ENCODE peak calls at places on chromosomes 2 and 18, in six cellular contexts. V is osteoblast, U is H9, N is fibroblast of villous mesenchyme, H is adrenal gland, R is transverse colon. S is an unnamed sample.

GRCh38 chr2:105959357-105959756 is 214.6 kb downstream of the NCK2 start:
- DNase-seq in V (no peak), U (no peak), N (no peak), H (no peak), R (no peak), S (no peak)

GRCh38 chr18:47413327-47413726 is 161.9 kb upstream of the SKOR2 start:
- DNase-seq in V (no peak), U (no peak), N (no peak), H (peak), R (peak), S (no peak)

GRCh38 chr2:232891621-232892071 is 21.6 kb downstream of the SNORC start:
- DNase-seq in V (peak), U (no peak), N (peak), H (peak), R (no peak), S (peak)

GRCh38 chr18:27298215-27298804 is 113.2 kb upstream of the CHST9 start:
- DNase-seq in V (no peak), U (no peak), N (no peak), H (no peak), R (no peak), S (no peak)

GRCh38 chr2:12861344-12861942 is 144.7 kb downstream of the TRIB2 start:
- DNase-seq in V (no peak), U (no peak), N (peak), H (no peak), R (no peak), S (no peak)

GRCh38 chr2:43538034-43538670 is 57.7 kb downstream of the THADA start:
- DNase-seq in V (no peak), U (no peak), N (no peak), H (no peak), R (no peak), S (no peak)

GRCh38 chr2:147364597-147364996 is 480.2 kb upstream of the ACVR2A start:
- DNase-seq in V (no peak), U (no peak), N (peak), H (no peak), R (no peak), S (no peak)

GRCh38 chr18:67432806-67433205 is 83.7 kb downstream of the DSEL start:
- DNase-seq in V (peak), U (no peak), N (peak), H (no peak), R (no peak), S (no peak)

GRCh38 chr2:44358498-44358897 is 2.8 kb downstream of the PREPL start:
- DNase-seq in V (peak), U (no peak), N (no peak), H (peak), R (peak), S (no peak)

GRCh38 chr18:50338122-50338521 is 36.7 kb upstream of the SKA1 start:
- DNase-seq in V (no peak), U (no peak), N (no peak), H (no peak), R (no peak), S (no peak)

GRCh38 chr2:222878284-222878876 is 17.5 kb downstream of the ACSL3 start:
- DNase-seq in V (no peak), U (no peak), N (no peak), H (no peak), R (no peak), S (no peak)

GRCh38 chr2:189347540-189347939 is 93.7 kb upstream of the WDR75 start:
- DNase-seq in V (peak), U (no peak), N (peak), H (peak), R (peak), S (no peak)

GRCh38 chr2:126700677-126701076 is 44.7 kb downstream of the GYPC start:
- DNase-seq in V (no peak), U (no peak), N (peak), H (no peak), R (no peak), S (no peak)

GRCh38 chr2:215850380-215850779 is 163.0 kb downstream of the MREG start:
- DNase-seq in V (no peak), U (no peak), N (peak), H (no peak), R (no peak), S (no peak)

GRCh38 chr2:230908595-230909191 is 16.3 kb downstream of the GPR55 start:
- DNase-seq in V (peak), U (peak), N (peak), H (peak), R (peak), S (peak)

GRCh38 chr2:31580321-31581117 is at the start of gene SRD5A2:
- DNase-seq in V (no peak), U (peak), N (no peak), H (no peak), R (no peak), S (no peak)

GRCh38 chr2:223036756-223037432 is 15.1 kb upstream of the KCNE4 start:
- DNase-seq in V (no peak), U (no peak), N (no peak), H (no peak), R (no peak), S (no peak)

GRCh38 chr2:181165199-181165868 is 184.9 kb downstream of the UBE2E3 start:
- DNase-seq in V (no peak), U (no peak), N (no peak), H (no peak), R (no peak), S (no peak)

GRCh38 chr18:10727477-10727876 is 201.7 kb downstream of the NAPG start:
- DNase-seq in V (peak), U (no peak), N (no peak), H (no peak), R (no peak), S (no peak)

GRCh38 chr2:122101319-122101718 is 345.9 kb downstream of the TSN start:
- DNase-seq in V (no peak), U (peak), N (no peak), H (no peak), R (no peak), S (no peak)

GRCh38 chr18:63317982-63318881 is 1.3 kb downstream of the BCL2 start:
- DNase-seq in V (peak), U (peak), N (no peak), H (peak), R (peak), S (peak)
- TF ChIP-seq CTCF in V (peak), U (peak), N (peak), H (no peak), R (peak), S (no peak)

GRCh38 chr18:59139291-59139614 is 431 bp upstream of the SEC11C start:
- DNase-seq in V (peak), U (peak), N (peak), H (peak), R (peak), S (no peak)

GRCh38 chr18:59141294-59142068 is 1.8 kb downstream of the SEC11C start:
- DNase-seq in V (peak), U (no peak), N (no peak), H (no peak), R (no peak), S (no peak)

GRCh38 chr18:59139615-59140286 is at the start of gene SEC11C:
- DNase-seq in V (peak), U (peak), N (peak), H (peak), R (peak), S (peak)

GRCh38 chr18:59142274-59142673 is 2.6 kb downstream of the SEC11C start:
- DNase-seq in V (no peak), U (no peak), N (no peak), H (no peak), R (no peak), S (no peak)

GRCh38 chr18:59140287-59140885 is 702 bp downstream of the SEC11C start:
- DNase-seq in V (peak), U (peak), N (peak), H (peak), R (peak), S (no peak)
- TF ChIP-seq CTCF in V (no peak), U (no peak), N (no peak), H (no peak), R (no peak), S (no peak)

GRCh38 chr2:137178955-137179377 is 413.6 kb downstream of the THSD7B start:
- DNase-seq in V (peak), U (no peak), N (peak), H (no peak), R (no peak), S (no peak)

GRCh38 chr2:137167651-137168050 is 402.3 kb downstream of the THSD7B start:
- DNase-seq in V (no peak), U (no peak), N (no peak), H (no peak), R (no peak), S (no peak)

GRCh38 chr2:137172162-137172561 is 406.8 kb downstream of the THSD7B start:
- DNase-seq in V (no peak), U (no peak), N (no peak), H (no peak), R (no peak), S (no peak)

GRCh38 chr2:137168564-137168963 is 403.2 kb downstream of the THSD7B start:
- DNase-seq in V (no peak), U (no peak), N (peak), H (peak), R (no peak), S (no peak)

DNA sequence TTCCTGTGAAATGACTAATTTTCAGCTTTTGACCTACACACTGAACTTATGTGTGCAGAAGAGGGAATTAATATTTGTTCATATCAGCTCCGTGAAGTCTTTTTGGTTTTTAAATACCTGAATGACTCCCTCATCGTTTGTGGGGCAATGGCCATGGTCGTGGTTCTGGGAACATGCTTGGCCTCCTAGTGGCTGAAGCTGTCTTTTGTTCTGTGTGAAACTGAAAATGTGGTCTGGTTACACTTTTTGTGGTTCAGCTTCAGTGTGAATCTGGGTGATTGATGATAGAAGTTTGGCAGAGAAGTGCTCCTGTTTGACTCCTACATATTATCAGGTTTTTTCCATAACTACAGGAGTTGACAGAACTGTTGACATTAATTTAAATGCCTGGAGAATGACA is 408.2 kb downstream of the THSD7B start:
- DNase-seq in V (no peak), U (no peak), N (peak), H (peak), R (no peak), S (no peak)
- TF ChIP-seq CTCF in V (peak), U (peak), N (peak), H (no peak), R (no peak), S (no peak)

GRCh38 chr2:128037624-128038023 is 9.8 kb upstream of the SAP130 start:
- DNase-seq in V (no peak), U (peak), N (no peak), H (no peak), R (no peak), S (no peak)
- TF ChIP-seq CTCF in V (no peak), U (peak), N (no peak), H (no peak), R (no peak), S (no peak)

GRCh38 chr2:238574490-238575271 is 148.0 kb downstream of the ASB1 start:
- DNase-seq in V (no peak), U (no peak), N (no peak), H (no peak), R (no peak), S (no peak)

GRCh38 chr2:238571626-238572372 is 145.1 kb downstream of the ASB1 start:
- DNase-seq in V (no peak), U (no peak), N (no peak), H (no peak), R (no peak), S (no peak)

GRCh38 chr2:238573916-238574315 is 147.2 kb downstream of the ASB1 start:
- DNase-seq in V (no peak), U (no peak), N (no peak), H (no peak), R (no peak), S (no peak)

GRCh38 chr2:238570926-238571325 is 144.2 kb downstream of the ASB1 start:
- DNase-seq in V (no peak), U (no peak), N (no peak), H (no peak), R (no peak), S (no peak)

DNA sequence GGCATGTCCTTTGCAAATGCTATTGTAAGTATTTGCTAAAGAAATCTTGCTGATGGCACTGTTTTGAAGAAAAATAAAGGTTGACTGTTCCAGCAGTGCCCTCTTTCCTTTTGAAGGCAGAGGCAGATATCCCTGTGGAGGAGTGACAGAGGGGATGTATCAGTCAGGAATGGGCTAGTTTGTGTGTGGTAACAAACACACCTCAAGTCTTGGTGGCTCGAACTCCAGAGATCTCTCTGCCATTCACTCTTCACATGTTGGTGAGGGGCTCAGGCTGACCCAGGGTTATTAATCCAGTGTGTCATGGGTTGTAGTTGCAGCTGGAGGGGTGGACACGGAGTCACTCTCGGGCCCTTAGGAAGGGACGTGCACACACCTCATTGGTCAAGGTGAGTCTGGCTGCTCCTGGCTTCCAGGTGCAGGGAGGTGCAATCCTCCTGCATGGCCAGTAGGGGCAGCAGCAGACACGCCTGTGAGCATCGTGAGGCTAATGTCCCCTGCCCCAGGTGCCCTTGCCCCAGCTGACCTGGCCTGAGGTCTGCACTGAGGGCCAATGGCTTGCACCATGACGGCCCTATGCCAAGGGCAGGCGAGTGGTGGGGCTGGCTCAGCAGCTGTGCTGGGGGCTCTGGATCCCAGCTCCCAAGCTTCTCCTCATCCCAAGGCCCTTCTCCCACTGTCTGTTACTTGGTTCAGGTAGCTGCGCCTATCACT is 146.5 kb downstream of the ASB1 start:
- DNase-seq in V (no peak), U (peak), N (no peak), H (peak), R (no peak), S (no peak)
- TF ChIP-seq CTCF in V (peak), U (peak), N (peak), H (peak), R (peak), S (no peak)

GRCh38 chr2:26915316-26915715 is 55.1 kb upstream of the MAPRE3 start:
- DNase-seq in V (no peak), U (no peak), N (no peak), H (no peak), R (no peak), S (no peak)
- TF ChIP-seq CTCF in V (no peak), U (no peak), N (no peak), H (no peak), R (no peak), S (no peak)

GRCh38 chr2:111884592-111884964 is 585 bp upstream of the ANAPC1 start:
- DNase-seq in V (no peak), U (no peak), N (no peak), H (peak), R (no peak), S (no peak)
- TF ChIP-seq CTCF in V (no peak), U (no peak), N (no peak), H (no peak), R (no peak), S (no peak)

S was measured in activated B cell treated with CpG ODN at 0.5 μM for 24 hours.